ENCODE peak calls at places on chromosomes 13 and 19, in six cellular contexts. Z is K562, C is breast epithelium, J is transverse colon, P is GM12878, Q is HL-60. I is an unnamed sample.

GRCh38 chr13:108326318-108326717 is 56.8 kb downstream of the TNFSF13B start:
- DNase-seq in C (no peak), Z (no peak), Q (no peak), P (peak), J (no peak), I (no peak)

GRCh38 chr13:42420304-42420703 is 148.4 kb downstream of the AKAP11 start:
- DNase-seq in Z (no peak), P (peak), C (no peak), Q (no peak), J (no peak), I (no peak)

GRCh38 chr13:21079761-21080730 is 18.7 kb upstream of the LATS2 start:
- DNase-seq in Q (no peak), J (no peak), P (no peak), Z (no peak), C (no peak), I (peak)

GRCh38 chr13:30504081-30504480 is 38.3 kb upstream of the HMGB1 start:
- DNase-seq in Q (peak), J (no peak), C (no peak), Z (peak), P (peak), I (no peak)

GRCh38 chr13:102608944-102609343 is 12.2 kb downstream of the TPP2 start:
- DNase-seq in P (no peak), J (no peak), Q (no peak), Z (no peak), C (no peak), I (no peak)

GRCh38 chr13:18996627-18997051 is 185.0 kb downstream of the TUBA3C start:
- DNase-seq in Z (no peak), P (no peak), Q (no peak), C (no peak), J (no peak), I (no peak)

GRCh38 chr13:47788844-47789243 is 212.2 kb downstream of the SUCLA2 start:
- DNase-seq in P (no peak), Q (no peak), C (no peak), J (no peak), Z (no peak), I (no peak)

GRCh38 chr19:5687360-5688198 is 2.5 kb upstream of the RPL36 start:
- DNase-seq in P (no peak), C (no peak), Q (no peak), J (no peak), Z (no peak), I (no peak)

GRCh38 chr19:532578-533484 is 1.3 kb downstream of the CDC34 start:
- DNase-seq in Z (no peak), C (peak), Q (no peak), P (no peak), J (peak), I (peak)

GRCh38 chr13:30957258-30957943 is 24.9 kb downstream of the TEX26 start:
- DNase-seq in P (no peak), Z (no peak), Q (no peak), C (no peak), J (no peak), I (no peak)

GRCh38 chr19:35123573-35123972 is 8.0 kb downstream of the FXYD3 start:
- DNase-seq in Z (no peak), J (peak), P (no peak), C (no peak), Q (no peak), I (no peak)

GRCh38 chr13:22232186-22232585 is 561.3 kb downstream of the FGF9 start:
- DNase-seq in J (no peak), Z (no peak), C (no peak), P (no peak), Q (no peak), I (no peak)

GRCh38 chr19:10971107-10971715 is 10.4 kb downstream of the SMARCA4 start:
- DNase-seq in C (no peak), J (no peak), Z (no peak), Q (no peak), P (no peak), I (no peak)

GRCh38 chr13:55820817-55821216 is 1319.9 kb upstream of the PRR20A start:
- DNase-seq in J (no peak), C (no peak), P (no peak), Z (no peak), Q (no peak), I (no peak)

GRCh38 chr19:35975608-35976214 is 19.3 kb upstream of the SDHAF1 start:
- DNase-seq in Q (no peak), P (no peak), C (no peak), Z (peak), J (no peak), I (peak)

GRCh38 chr13:49472186-49472585 is 23.6 kb upstream of the PHF11 start:
- DNase-seq in J (no peak), Q (no peak), Z (no peak), C (no peak), P (no peak), I (no peak)

GRCh38 chr19:45428385-45429231 is 4.9 kb upstream of the ERCC1 start:
- DNase-seq in Q (no peak), Z (peak), P (no peak), C (no peak), J (peak), I (peak)

GRCh38 chr19:10418281-10419199 is 1.8 kb upstream of the PDE4A start:
- DNase-seq in J (no peak), C (no peak), Q (no peak), Z (no peak), P (no peak), I (no peak)

GRCh38 chr13:34810996-34811395 is 131.1 kb upstream of the NBEA start:
- DNase-seq in P (no peak), J (no peak), C (no peak), Z (no peak), Q (no peak), I (no peak)

GRCh38 chr19:17576758-17577532 is 21.5 kb downstream of the COLGALT1 start:
- DNase-seq in J (peak), C (peak), P (no peak), Q (no peak), Z (peak), I (no peak)

GRCh38 chr13:39888865-39889810 is 233.7 kb downstream of the COG6 start:
- DNase-seq in C (no peak), P (no peak), J (no peak), Z (no peak), Q (no peak), I (peak)

GRCh38 chr19:54684537-54684936 is 21.8 kb downstream of the LILRB4 start:
- DNase-seq in J (no peak), P (no peak), C (no peak), Z (peak), Q (peak), I (no peak)

GRCh38 chr19:19485161-19485997 is 30.0 kb downstream of the TSSK6 start:
- DNase-seq in J (no peak), Q (no peak), P (no peak), C (no peak), Z (no peak), I (no peak)

GRCh38 chr19:13748169-13748884 is 16.0 kb upstream of the MRI1 start:
- DNase-seq in Q (peak), J (peak), Z (peak), C (no peak), P (no peak), I (peak)

GRCh38 chr13:32136716-32137115 is 105.1 kb downstream of the FRY start:
- DNase-seq in J (no peak), C (no peak), Q (no peak), P (no peak), Z (no peak), I (no peak)

GRCh38 chr13:44404261-44405139 is 30.9 kb downstream of the SERP2 start:
- DNase-seq in Z (no peak), J (peak), C (peak), P (no peak), Q (no peak), I (no peak)

GRCh38 chr19:15210323-15210774 is 9.6 kb upstream of the NOTCH3 start:
- DNase-seq in J (no peak), Z (no peak), P (no peak), C (no peak), Q (peak), I (no peak)

GRCh38 chr13:108306768-108307332 is 37.3 kb downstream of the TNFSF13B start:
- DNase-seq in Q (no peak), J (no peak), P (no peak), C (no peak), Z (no peak), I (no peak)

GRCh38 chr13:104015646-104016396 is 949.6 kb upstream of the SLC10A2 start:
- DNase-seq in J (no peak), P (no peak), Q (no peak), C (no peak), Z (no peak), I (peak)

GRCh38 chr13:76148374-76148773 is 512.2 kb downstream of the LMO7 start:
- DNase-seq in C (no peak), J (no peak), Z (no peak), Q (no peak), P (no peak), I (no peak)

GRCh38 chr19:51735759-51736449 is 12.1 kb upstream of the HAS1 start:
- DNase-seq in C (no peak), P (no peak), Q (no peak), J (peak), Z (no peak), I (no peak)

GRCh38 chr13:100534911-100535310 is 53.7 kb downstream of the GGACT start:
- DNase-seq in Z (no peak), Q (no peak), P (no peak), C (no peak), J (no peak), I (no peak)

DNA sequence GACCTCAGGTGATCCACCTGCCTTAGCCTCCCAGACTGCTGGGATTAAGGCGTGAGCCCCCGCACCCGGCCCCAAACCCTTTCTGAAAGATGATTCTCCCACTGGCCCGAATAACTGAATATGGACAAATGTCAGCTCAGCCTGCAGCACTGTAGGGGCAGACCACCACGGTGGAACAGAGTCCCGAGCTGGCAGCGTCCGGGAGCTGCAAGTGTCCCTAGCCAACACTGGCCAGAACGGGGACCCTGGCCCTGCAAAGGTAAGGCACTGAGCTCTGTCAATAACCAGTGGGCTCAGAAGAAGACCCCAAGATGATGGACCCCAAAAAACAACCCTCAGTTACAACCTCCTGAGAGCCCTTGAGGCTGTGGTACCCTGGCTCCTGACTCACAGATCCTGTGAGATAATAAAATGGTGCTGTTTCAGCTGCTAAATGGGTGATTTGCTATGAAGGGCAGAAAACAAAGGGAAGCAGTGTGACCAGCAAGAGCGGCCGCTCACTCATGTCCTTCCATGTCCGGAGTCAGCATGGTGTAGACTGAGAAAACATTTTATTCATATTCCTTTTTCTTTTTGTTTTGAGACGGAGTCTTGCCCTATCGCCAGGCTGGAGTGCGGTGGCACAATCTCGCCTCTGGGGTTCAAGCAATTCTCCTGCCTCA is 1.6 kb downstream of the LSM7 start:
- DNase-seq in Q (no peak), J (no peak), C (no peak), Z (no peak), P (no peak), I (no peak)
- H3K4me3 ChIP-seq in Q (no peak), J (no peak), C (no peak), Z (peak), P (peak), I (no peak)

GRCh38 chr19:3966051-3967017 is 4.6 kb downstream of the DAPK3 start:
- DNase-seq in Z (no peak), C (no peak), Q (no peak), J (peak), P (no peak), I (no peak)

GRCh38 chr19:3968556-3969434 is 2.1 kb downstream of the DAPK3 start:
- DNase-seq in P (no peak), Q (no peak), J (peak), C (peak), Z (peak), I (peak)

GRCh38 chr19:3970808-3971598 is at the start of gene DAPK3:
- DNase-seq in Q (peak), J (peak), C (peak), P (peak), Z (peak), I (peak)

GRCh38 chr19:3970313-3970807 is 539 bp downstream of the DAPK3 start:
- DNase-seq in Q (no peak), C (no peak), J (no peak), Z (no peak), P (no peak), I (no peak)

GRCh38 chr19:3969435-3970312 is 1.2 kb downstream of the DAPK3 start:
- DNase-seq in Z (no peak), P (no peak), J (no peak), C (no peak), Q (no peak), I (peak)
- TF ChIP-seq POLR2AphosphoS5 in Z (no peak), P (no peak), J (peak), C (peak), Q (no peak), I (peak)

GRCh38 chr13:110285991-110286923 is 20.7 kb downstream of the COL4A1 start:
- DNase-seq in Z (no peak), C (no peak), P (no peak), Q (no peak), J (no peak), I (no peak)
- H3K27ac ChIP-seq in Z (no peak), C (no peak), P (no peak), Q (no peak), J (peak), I (no peak)

GRCh38 chr19:49339364-49340068 is 4.3 kb downstream of the CD37 start:
- DNase-seq in Q (no peak), J (peak), Z (peak), P (no peak), C (peak), I (peak)
- H3K4me3 ChIP-seq in Q (no peak), J (peak), Z (peak), P (peak), C (peak), I (no peak)

DNA sequence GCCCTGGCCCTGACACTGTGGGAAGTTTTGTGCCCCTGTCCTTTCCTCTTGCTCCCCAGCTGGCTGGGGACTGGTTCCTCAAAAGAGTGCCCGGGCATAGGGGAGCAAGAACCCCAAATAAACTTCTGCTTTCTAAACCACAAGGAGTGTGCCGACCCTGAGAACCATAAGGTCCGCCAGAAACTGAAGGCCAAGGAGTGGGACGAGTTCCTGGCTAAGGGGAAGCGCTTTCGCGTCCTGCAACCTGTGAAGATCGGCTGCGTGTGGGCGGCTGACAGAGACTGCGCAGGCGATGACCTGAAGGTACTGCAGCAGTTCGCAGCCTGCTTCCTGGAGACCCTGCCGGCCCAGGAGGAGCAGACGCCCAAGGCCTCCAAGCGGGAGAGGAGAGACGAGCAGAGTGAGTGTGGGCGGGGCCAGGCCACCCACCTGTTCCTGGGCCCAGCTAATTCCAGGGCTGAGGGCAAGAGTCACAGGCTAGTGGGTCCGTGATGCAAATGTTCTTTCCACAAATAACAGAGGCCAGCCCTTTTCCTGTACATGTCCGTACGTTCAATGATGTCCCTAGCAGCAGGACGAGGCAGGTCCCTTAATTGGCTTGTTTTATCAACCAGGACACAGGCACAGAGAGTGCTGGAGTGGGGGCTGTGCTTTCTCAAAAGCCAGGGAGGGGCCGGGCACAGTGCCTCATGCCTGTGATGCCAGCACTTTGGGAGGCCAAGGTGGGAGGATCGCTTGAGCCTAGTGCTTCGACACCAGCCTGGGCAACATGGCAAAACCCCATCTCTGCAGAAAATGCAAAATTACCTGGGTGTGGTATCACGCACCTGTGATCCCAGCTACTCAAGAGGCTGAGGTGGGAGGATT is 25.6 kb downstream of the UBXN6 start:
- DNase-seq in Q (peak), P (peak), C (no peak), J (no peak), Z (no peak), I (no peak)
- TF ChIP-seq POLR2AphosphoS5 in Q (peak), P (no peak), C (no peak), J (no peak), Z (no peak), I (no peak)

I was measured in endothelial cell of umbilical vein.